ENCODE peak calls at places on chromosomes 7 and 10, in nine cellular contexts. J, Q, Y, L, N, B, X, O and W are unnamed samples.
A peak's percentile ranks its signal among the peaks of the same experiment; 100 is the strongest.

GRCh38 chr10:69217119-69217754 is 2.9 kb upstream of the HKDC1 start:
- DNase-seq in O (peak; percentile 80), Y (no peak), L (peak; percentile 66), J (no peak), Q (peak; percentile 46), X (no peak), N (peak; percentile 92), B (no peak), W (peak; percentile 92)

GRCh38 chr10:112546474-112546873 is 99.5 kb downstream of the VTI1A start:
- DNase-seq in O (no peak), Q (no peak), N (no peak), Y (no peak), L (no peak), J (no peak), B (no peak), X (no peak), W (no peak)

GRCh38 chr10:14953452-14954000 is 370 bp downstream of the DCLRE1C start:
- DNase-seq in X (no peak), L (peak; percentile 46), N (peak; percentile 34), J (no peak), Q (peak; percentile 58), B (no peak), O (peak; percentile 67), Y (no peak), W (no peak)

GRCh38 chr10:34024708-34025425 is 690.4 kb upstream of the NRP1 start:
- DNase-seq in J (no peak), B (peak; percentile 50), Q (no peak), O (no peak), N (peak; percentile 63), X (no peak), L (peak; percentile 4), Y (no peak), W (peak; percentile 8)

GRCh38 chr7:154984601-154985188 is 18.2 kb downstream of the PAXIP1 start:
- DNase-seq in Y (no peak), L (no peak), N (no peak), O (no peak), Q (no peak), X (no peak), B (no peak), J (no peak), W (no peak)

GRCh38 chr7:31493714-31494181 is 20.1 kb upstream of the ITPRID1 start:
- DNase-seq in Y (no peak), N (peak; percentile 61), L (no peak), J (no peak), O (no peak), X (no peak), B (no peak), Q (no peak), W (no peak)

GRCh38 chr10:59829601-59830000 is 76.3 kb upstream of the MRLN start:
- DNase-seq in X (no peak), O (no peak), J (no peak), L (no peak), N (no peak), B (no peak), Y (no peak), Q (no peak), W (no peak)

GRCh38 chr7:2978403-2978802 is 65.3 kb downstream of the CARD11 start:
- DNase-seq in N (no peak), L (no peak), J (peak; percentile 74), Y (no peak), B (no peak), Q (no peak), X (peak; percentile 51), O (no peak), W (no peak)

GRCh38 chr7:1156782-1157535 is 3.0 kb downstream of the ZFAND2A start:
- DNase-seq in O (peak; percentile 52), X (no peak), J (no peak), L (no peak), Q (peak; percentile 56), N (no peak), Y (no peak), B (no peak), W (peak; percentile 80)

GRCh38 chr10:3467052-3467906 is 294.7 kb upstream of the PITRM1 start:
- DNase-seq in O (peak; percentile 93), Q (peak; percentile 52), Y (no peak), N (peak; percentile 76), L (peak; percentile 93), J (no peak), B (no peak), X (no peak), W (peak; percentile 100)

GRCh38 chr10:120607016-120607709 is 150.1 kb downstream of the PLPP4 start:
- DNase-seq in L (no peak), B (no peak), Y (no peak), X (no peak), N (peak; percentile 25), Q (peak; percentile 18), J (no peak), O (peak; percentile 7), W (peak; percentile 65)

GRCh38 chr7:74454059-74454947 is 597 bp downstream of the GTF2IRD1 start:
- DNase-seq in B (peak; percentile 55), N (peak; percentile 9), Y (peak; percentile 49), O (no peak), Q (peak; percentile 54), L (no peak), J (no peak), X (no peak), W (peak; percentile 23)

GRCh38 chr7:130232209-130232608 is 24.5 kb downstream of the SSMEM1 start:
- DNase-seq in B (no peak), N (no peak), X (no peak), O (no peak), J (no peak), Q (no peak), Y (no peak), L (no peak), W (no peak)

GRCh38 chr10:78913219-78914059 is 155.3 kb upstream of the ZMIZ1 start:
- DNase-seq in X (no peak), Y (peak; percentile 21), Q (no peak), L (no peak), N (no peak), B (peak; percentile 59), J (no peak), O (no peak), W (no peak)

GRCh38 chr10:119360181-119360921 is 153.0 kb downstream of the GRK5 start:
- DNase-seq in Q (no peak), N (no peak), Y (no peak), X (no peak), J (no peak), O (no peak), B (no peak), L (no peak), W (no peak)

GRCh38 chr10:18723801-18724200 is 64.6 kb downstream of the ARL5B start:
- DNase-seq in Q (no peak), X (no peak), N (no peak), L (no peak), J (no peak), Y (no peak), O (no peak), B (no peak), W (no peak)

GRCh38 chr7:38679419-38679818 is 48.2 kb upstream of the AMPH start:
- DNase-seq in Y (no peak), L (no peak), J (no peak), X (no peak), N (no peak), B (no peak), O (peak; percentile 43), Q (no peak), W (no peak)

GRCh38 chr10:106370751-106371150 is 793.8 kb downstream of the SORCS1 start:
- DNase-seq in L (no peak), O (no peak), Q (no peak), Y (no peak), J (no peak), X (no peak), N (no peak), B (no peak), W (no peak)

GRCh38 chr10:46308666-46309450 is 22.1 kb downstream of the ANTXRL start:
- DNase-seq in B (no peak), Y (no peak), J (no peak), Q (no peak), O (no peak), N (no peak), L (no peak), X (no peak), W (no peak)

GRCh38 chr7:9645756-9646155 is 1212.3 kb downstream of the NXPH1 start:
- DNase-seq in O (no peak), Q (no peak), X (no peak), Y (no peak), J (no peak), N (no peak), B (no peak), L (no peak), W (peak; percentile 65)

GRCh38 chr7:102415685-102416225 is 17.6 kb upstream of the ORAI2 start:
- DNase-seq in L (no peak), N (no peak), Y (no peak), B (no peak), O (no peak), Q (no peak), J (peak; percentile 28), X (no peak), W (no peak)